ENCODE peak calls at places on chromosomes 13 and 19, in four cellular contexts. K is cardiac muscle cell; X is CD8-positive, alpha-beta memory T cell; M is fibroblast of pulmonary artery. E is an unnamed sample.

GRCh38 chr13:58080806-58081205 is 449.3 kb downstream of the PCDH17 start:
- DNase-seq in K (no peak), X (no peak), M (no peak), E (no peak)

GRCh38 chr19:52190679-52191293 is 934 bp downstream of the PPP2R1A start:
- DNase-seq in K (peak), X (no peak), M (peak), E (peak)

GRCh38 chr13:105587786-105588185 is 947.7 kb downstream of the EFNB2 start:
- DNase-seq in K (no peak), X (no peak), M (no peak), E (peak)

GRCh38 chr19:5147074-5147970 is 178.4 kb downstream of the KDM4B start:
- DNase-seq in K (no peak), X (no peak), M (no peak), E (no peak)

GRCh38 chr19:49011194-49011593 is 5.7 kb downstream of the LHB start:
- DNase-seq in K (no peak), X (no peak), M (no peak), E (no peak)

GRCh38 chr13:100334209-100334608 is 245.3 kb downstream of the PCCA start:
- DNase-seq in K (no peak), X (no peak), M (no peak), E (no peak)

GRCh38 chr19:8473652-8474476 is 28.6 kb downstream of the PRAM1 start:
- DNase-seq in K (no peak), X (no peak), M (no peak), E (no peak)

GRCh38 chr19:49710372-49710951 is 19.5 kb downstream of the CPT1C start:
- DNase-seq in K (peak), X (no peak), M (peak), E (no peak)

GRCh38 chr19:38120471-38121030 is 103.5 kb downstream of the DPF1 start:
- DNase-seq in K (peak), X (no peak), M (no peak), E (no peak)

GRCh38 chr19:23817519-23817918 is 58.8 kb upstream of the ZNF681 start:
- DNase-seq in K (peak), X (peak), M (peak), E (peak)

GRCh38 chr13:111319521-111319920 is 921 bp upstream of the TEX29 start:
- DNase-seq in K (no peak), X (no peak), M (no peak), E (no peak)

GRCh38 chr19:19911150-19911549 is 10.4 kb downstream of the ZNF93 start:
- DNase-seq in K (peak), X (no peak), M (peak), E (peak)

GRCh38 chr13:80630685-80631121 is 289.8 kb upstream of the SPRY2 start:
- DNase-seq in K (peak), X (no peak), M (peak), E (peak)
- H3K4me3 ChIP-seq in K (no peak), X (no peak), M (no peak), E (no peak)

GRCh38 chr19:43799502-43800142 is 2.6 kb downstream of the LYPD5 start:
- DNase-seq in K (no peak), X (no peak), M (no peak), E (peak)

GRCh38 chr19:43797556-43797955 is 4.7 kb downstream of the LYPD5 start:
- DNase-seq in K (no peak), X (no peak), M (no peak), E (no peak)

GRCh38 chr19:43798546-43799409 is 3.5 kb downstream of the LYPD5 start:
- DNase-seq in K (peak), X (no peak), M (no peak), E (peak)

GRCh38 chr19:43797118-43797517 is 5.1 kb downstream of the LYPD5 start:
- DNase-seq in K (no peak), X (no peak), M (no peak), E (no peak)

GRCh38 chr19:43798026-43798545 is 4.2 kb downstream of the LYPD5 start:
- DNase-seq in K (no peak), X (no peak), M (no peak), E (no peak)
- H3K4me3 ChIP-seq in K (peak), X (peak), M (peak), E (peak)

GRCh38 chr19:29811125-29812079 is at the start of gene CCNE1:
- DNase-seq in K (peak), X (peak), M (peak), E (peak)
- H3K4me3 ChIP-seq in K (peak), X (peak), M (peak), E (peak)

DNA sequence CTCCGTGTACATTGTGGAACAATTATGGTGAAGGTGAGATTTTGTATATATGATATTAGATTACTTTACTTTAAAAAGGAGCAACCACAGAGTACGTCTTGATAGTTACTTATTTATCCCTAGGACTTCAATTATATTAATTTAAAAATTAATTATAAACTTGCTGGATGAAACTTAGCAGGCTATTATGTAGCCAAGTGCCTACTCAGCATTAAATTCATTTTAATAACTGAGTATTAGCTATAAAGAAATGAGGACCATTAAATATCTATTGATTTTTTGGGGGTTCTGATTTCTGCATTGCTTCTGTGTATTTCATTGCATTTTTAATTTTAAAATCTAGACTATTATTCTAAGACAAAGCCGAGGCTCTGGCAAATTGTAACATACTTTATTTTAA is 109.4 kb downstream of the HS6ST3 start:
- DNase-seq in K (no peak), X (no peak), M (no peak), E (no peak)
- H3K4me3 ChIP-seq in K (no peak), X (no peak), M (no peak), E (no peak)

GRCh38 chr13:26050568-26051230 is 1.1 kb downstream of the SHISA2 start:
- DNase-seq in K (peak), X (peak), M (no peak), E (no peak)
- H3K4me3 ChIP-seq in K (peak), X (no peak), M (no peak), E (no peak)

GRCh38 chr19:45646345-45646698 is 7.1 kb upstream of the EML2 start:
- DNase-seq in K (no peak), X (no peak), M (no peak), E (no peak)
- H3K4me3 ChIP-seq in K (no peak), X (peak), M (peak), E (no peak)

DNA sequence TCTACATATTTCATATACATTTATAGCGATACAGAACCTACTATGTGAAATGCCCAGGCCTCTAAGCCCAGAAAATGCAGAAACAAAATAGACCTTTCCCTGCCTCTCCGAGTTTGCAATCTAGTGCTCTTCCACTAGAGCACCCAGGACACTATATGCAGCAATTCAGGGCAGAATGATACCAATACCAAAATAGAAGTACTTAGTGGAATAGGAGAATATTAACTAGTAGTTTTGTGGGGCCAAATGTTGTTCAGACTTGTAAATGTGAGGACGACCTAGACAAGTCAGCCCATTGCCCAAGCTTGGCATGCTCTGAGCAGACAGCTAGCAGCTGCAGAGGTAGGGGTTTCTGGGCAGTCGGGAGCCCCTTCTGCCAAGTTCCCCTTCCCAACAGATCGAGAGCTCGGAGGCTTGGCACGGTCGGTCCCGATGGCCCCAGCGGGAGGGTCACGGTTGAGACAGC is 35.8 kb upstream of the FLT1 start:
- DNase-seq in K (peak), X (no peak), M (peak), E (no peak)
- H3K4me3 ChIP-seq in K (peak), X (no peak), M (peak), E (no peak)

GRCh38 chr19:3480383-3481091 is at the start of gene SMIM24:
- DNase-seq in K (no peak), X (no peak), M (no peak), E (no peak)

GRCh38 chr19:3479177-3479818 is 1.0 kb downstream of the SMIM24 start:
- DNase-seq in K (no peak), X (peak), M (no peak), E (no peak)

GRCh38 chr19:3478409-3479176 is 1.7 kb downstream of the SMIM24 start:
- DNase-seq in K (no peak), X (peak), M (no peak), E (no peak)

GRCh38 chr19:3481241-3482090 is 1.1 kb upstream of the SMIM24 start:
- DNase-seq in K (no peak), X (no peak), M (no peak), E (no peak)

DNA sequence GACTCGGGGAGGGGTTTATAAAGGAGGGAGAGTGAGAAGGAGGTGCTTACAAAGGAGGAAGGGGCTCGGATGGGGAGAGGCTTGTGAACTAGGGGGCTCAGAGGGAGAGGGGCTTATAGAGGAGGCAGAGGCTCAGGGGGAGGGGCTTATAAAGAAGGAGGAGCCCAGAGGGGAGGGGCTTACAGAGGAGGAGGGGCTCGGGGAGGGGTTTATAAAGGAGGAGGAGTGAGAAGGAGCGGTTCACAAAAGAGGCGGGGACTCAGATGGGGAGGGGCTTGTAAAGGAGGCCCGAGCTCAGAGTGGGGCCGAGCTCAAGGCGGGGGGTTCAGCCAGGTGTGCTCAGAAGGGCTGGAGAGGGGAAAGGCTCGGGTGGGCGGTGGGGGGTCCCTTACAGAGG is 508 bp downstream of the SMIM24 start:
- DNase-seq in K (no peak), X (peak), M (no peak), E (no peak)
- H3K4me3 ChIP-seq in K (no peak), X (no peak), M (no peak), E (no peak)

GRCh38 chr13:44293354-44293753 is 80.3 kb upstream of the SERP2 start:
- DNase-seq in K (no peak), X (no peak), M (no peak), E (no peak)

GRCh38 chr13:44294868-44295267 is 78.8 kb upstream of the SERP2 start:
- DNase-seq in K (no peak), X (no peak), M (no peak), E (no peak)

GRCh38 chr13:44293908-44294735 is 79.5 kb upstream of the SERP2 start:
- DNase-seq in K (peak), X (no peak), M (peak), E (peak)

GRCh38 chr13:44296856-44297255 is 76.8 kb upstream of the SERP2 start:
- DNase-seq in K (no peak), X (no peak), M (no peak), E (no peak)

DNA sequence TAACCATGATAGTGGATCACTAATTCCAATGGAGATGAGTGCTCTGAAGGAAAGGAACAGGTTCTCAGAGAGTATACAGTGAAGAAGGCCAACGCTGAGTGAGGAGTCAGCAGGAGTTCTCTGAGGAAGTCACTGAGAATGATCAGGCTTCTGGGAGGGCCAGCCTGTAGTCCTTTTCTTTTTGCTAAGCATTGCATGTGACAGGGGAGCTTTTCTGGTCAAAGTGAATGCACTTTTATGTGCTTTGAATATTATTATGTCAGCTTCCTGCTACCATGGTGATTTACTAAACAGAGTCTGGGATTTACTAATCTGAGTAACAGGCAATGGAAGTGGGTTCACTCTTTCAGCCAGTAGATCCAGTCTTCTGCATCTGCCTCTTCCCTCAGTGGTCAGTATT is 81.1 kb upstream of the SERP2 start:
- DNase-seq in K (no peak), X (no peak), M (no peak), E (no peak)
- H3K4me3 ChIP-seq in K (no peak), X (no peak), M (no peak), E (no peak)